ENCODE peak calls at places on chromosomes 11 and 22, in six cellular contexts. H, I, O, Y, D and S are unnamed samples.

GRCh38 chr11:38582756-38583155 is 1984.7 kb upstream of the RAG2 start:
- DNase-seq in H (no peak), I (no peak), O (no peak), Y (no peak), D (no peak), S (no peak)

GRCh38 chr11:65932558-65932919 is 12.7 kb upstream of the TSGA10IP start:
- DNase-seq in H (no peak), I (no peak), O (no peak), Y (no peak), D (no peak), S (no peak)

GRCh38 chr11:92376146-92376599 is 151.6 kb downstream of the FAT3 start:
- DNase-seq in H (no peak), I (no peak), O (no peak), Y (no peak), D (no peak), S (no peak)

GRCh38 chr11:28657378-28658030 is 549.3 kb downstream of the METTL15 start:
- DNase-seq in H (no peak), I (no peak), O (no peak), Y (no peak), D (no peak), S (no peak)

GRCh38 chr22:23386822-23387580 is 193.1 kb downstream of the IGLL1 start:
- DNase-seq in H (no peak), I (no peak), O (no peak), Y (no peak), D (no peak), S (no peak)

GRCh38 chr11:76419896-76420295 is 24.9 kb upstream of the EMSY start:
- DNase-seq in H (peak; percentile 1), I (no peak), O (no peak), Y (peak; percentile 15), D (no peak), S (no peak)

GRCh38 chr22:28674121-28674563 is 5.5 kb downstream of the TTC28 start:
- DNase-seq in H (no peak), I (no peak), O (no peak), Y (peak; percentile 33), D (no peak), S (no peak)

GRCh38 chr22:41499624-41500280 is 30.8 kb downstream of the ACO2 start:
- DNase-seq in H (no peak), I (no peak), O (no peak), Y (peak; percentile 94), D (no peak), S (no peak)

GRCh38 chr11:129625930-129626329 is 189.7 kb upstream of the TMEM45B start:
- DNase-seq in H (no peak), I (no peak), O (no peak), Y (no peak), D (no peak), S (no peak)

GRCh38 chr11:67311556-67312082 is 8.3 kb downstream of the SSH3 start:
- DNase-seq in H (no peak), I (no peak), O (no peak), Y (no peak), D (no peak), S (no peak)

GRCh38 chr22:27754247-27754887 is 47.2 kb downstream of the MN1 start:
- DNase-seq in H (no peak), I (no peak), O (no peak), Y (no peak), D (peak; percentile 56), S (no peak)

GRCh38 chr11:100927579-100927978 is 202.0 kb downstream of the PGR start:
- DNase-seq in H (no peak), I (no peak), O (no peak), Y (no peak), D (no peak), S (no peak)

GRCh38 chr11:11743216-11743615 is 98.6 kb upstream of the USP47 start:
- DNase-seq in H (no peak), I (no peak), O (no peak), Y (no peak), D (no peak), S (no peak)

GRCh38 chr11:95682552-95682951 is 107.0 kb downstream of the FAM76B start:
- DNase-seq in H (no peak), I (no peak), O (no peak), Y (no peak), D (no peak), S (no peak)

GRCh38 chr22:40203568-40203967 is 25.8 kb downstream of the TNRC6B start:
- DNase-seq in H (no peak), I (no peak), O (no peak), Y (peak; percentile 22), D (no peak), S (no peak)

GRCh38 chr11:86421976-86422770 is 47.5 kb downstream of the CCDC81 start:
- DNase-seq in H (no peak), I (no peak), O (no peak), Y (no peak), D (no peak), S (no peak)

GRCh38 chr11:90698238-90698637 is 475.4 kb upstream of the CHORDC1 start:
- DNase-seq in H (no peak), I (no peak), O (no peak), Y (no peak), D (no peak), S (no peak)

GRCh38 chr11:8196749-8197148 is 27.9 kb upstream of the RIC3 start:
- DNase-seq in H (no peak), I (no peak), O (no peak), Y (no peak), D (no peak), S (no peak)

GRCh38 chr11:74072286-74072685 is 63.4 kb upstream of the UCP3 start:
- DNase-seq in H (no peak), I (no peak), O (no peak), Y (no peak), D (no peak), S (no peak)

GRCh38 chr11:45321669-45322068 is 35.5 kb upstream of the SYT13 start:
- DNase-seq in H (no peak), I (no peak), O (no peak), Y (no peak), D (no peak), S (no peak)

GRCh38 chr11:112795142-112795815 is 165.9 kb upstream of the NCAM1 start:
- DNase-seq in H (no peak), I (no peak), O (peak; percentile 1), Y (peak; percentile 21), D (no peak), S (no peak)

GRCh38 chr11:66713746-66714480 is 15.1 kb downstream of the SPTBN2 start:
- DNase-seq in H (no peak), I (no peak), O (no peak), Y (no peak), D (no peak), S (no peak)

GRCh38 chr11:134361661-134362060 is 29.9 kb downstream of the GLB1L2 start:
- DNase-seq in H (no peak), I (no peak), O (no peak), Y (no peak), D (no peak), S (no peak)

GRCh38 chr22:30005213-30005857 is 74.9 kb upstream of the HORMAD2 start:
- DNase-seq in H (peak; percentile 16), I (peak; percentile 60), O (peak; percentile 35), Y (peak; percentile 79), D (peak; percentile 83), S (peak; percentile 36)

GRCh38 chr11:74650498-74650897 is 58.1 kb downstream of the POLD3 start:
- DNase-seq in H (no peak), I (no peak), O (no peak), Y (no peak), D (no peak), S (no peak)

GRCh38 chr11:134754196-134754822 is 342.3 kb upstream of the B3GAT1 start:
- DNase-seq in H (no peak), I (no peak), O (no peak), Y (no peak), D (no peak), S (no peak)